ENCODE peak calls at places on chromosomes 3 and 15, in four cellular contexts. H is central memory CD4-positive, alpha-beta T cell; R is stimulated activated CD4-positive, alpha-beta T cell treated with anti-CD3 and anti-CD28 coated beads, TNF-alpha, amount 100 ng/mL, for 24 hours; F is COR-L47. S is an unnamed sample.
A peak's percentile ranks its signal among the peaks of the same experiment; 100 is the strongest.

GRCh38 chr15:41908681-41909461 is 15.0 kb upstream of the SPTBN5 start:
- DNase-seq in H (no peak), F (no peak), R (no peak), S (no peak)

GRCh38 chr3:161264771-161265343 is 43.7 kb downstream of the NMD3 start:
- DNase-seq in F (no peak), R (no peak), H (no peak), S (no peak)

GRCh38 chr3:105584351-105584790 is 217.7 kb downstream of the ALCAM start:
- DNase-seq in F (no peak), H (no peak), R (no peak), S (peak; percentile 88)

GRCh38 chr15:51450001-51450400 is 108.5 kb downstream of the GLDN start:
- DNase-seq in R (no peak), F (no peak), H (no peak), S (peak; percentile 85)

GRCh38 chr3:66179813-66180212 is 41.0 kb upstream of the SLC25A26 start:
- DNase-seq in F (no peak), R (no peak), H (no peak), S (no peak)

GRCh38 chr15:82139823-82140268 is 94.0 kb upstream of the MEX3B start:
- DNase-seq in R (no peak), H (peak; percentile 13), F (no peak), S (peak; percentile 62)

GRCh38 chr3:56862352-56863062 is 60.8 kb upstream of the ARHGEF3 start:
- DNase-seq in R (no peak), F (no peak), H (no peak), S (no peak)

GRCh38 chr15:88113909-88114308 is 142.6 kb downstream of the NTRK3 start:
- DNase-seq in F (no peak), H (no peak), R (no peak), S (no peak)

GRCh38 chr3:128408693-128409620 is 57.7 kb downstream of the DNAJB8 start:
- DNase-seq in F (no peak), H (no peak), R (no peak), S (no peak)

GRCh38 chr3:122123885-122124284 is 59.6 kb upstream of the CASR start:
- DNase-seq in H (no peak), R (no peak), F (no peak), S (no peak)

GRCh38 chr3:141462176-141462859 is 24.5 kb upstream of the RASA2 start:
- DNase-seq in F (peak; percentile 45), R (no peak), H (no peak), S (no peak)

GRCh38 chr15:45200799-45201556 is 13.2 kb upstream of the SHF start:
- DNase-seq in H (peak; percentile 70), R (peak; percentile 71), F (peak; percentile 74), S (peak; percentile 85)

GRCh38 chr3:36969540-36970432 is 23.1 kb downstream of the EPM2AIP1 start:
- DNase-seq in R (peak; percentile 23), H (peak; percentile 41), F (peak; percentile 92), S (peak; percentile 98)

GRCh38 chr15:88904808-88905327 is 8.3 kb downstream of the MFGE8 start:
- DNase-seq in H (peak; percentile 98), F (peak; percentile 31), R (peak; percentile 86), S (peak; percentile 91)

GRCh38 chr15:77864211-77865105 is 213.1 kb downstream of the TBC1D2B start:
- DNase-seq in R (no peak), F (no peak), H (no peak), S (peak; percentile 52)

GRCh38 chr15:55992769-55993110 is 672 bp downstream of the NEDD4 start:
- DNase-seq in H (no peak), R (no peak), F (no peak), S (no peak)

S was measured in mesendoderm.